ENCODE peak calls at places on chromosomes 3 and 15, in four cellular contexts. One of them, this sample, is unnamed.

GRCh38 chr3:131794766-131795381 is 239.9 kb downstream of the CPNE4 start:
- DNase-seq in dermis microvascular lymphatic vessel endothelial cell: peak
- DNase-seq in mucosa of descending colon: no peak
- DNase-seq in dorsolateral prefrontal cortex: peak
- DNase-seq in this sample: peak

GRCh38 chr3:62876064-62876463 is 848 bp upstream of the CADPS start:
- DNase-seq in dermis microvascular lymphatic vessel endothelial cell: peak
- DNase-seq in mucosa of descending colon: peak
- DNase-seq in dorsolateral prefrontal cortex: peak
- DNase-seq in this sample: peak

GRCh38 chr15:56244237-56244810 is 645 bp upstream of the RFX7 start:
- DNase-seq in dermis microvascular lymphatic vessel endothelial cell: peak
- DNase-seq in mucosa of descending colon: peak
- DNase-seq in dorsolateral prefrontal cortex: peak
- DNase-seq in this sample: peak

GRCh38 chr3:52388933-52389332 is 56.0 kb downstream of the SEMA3G start:
- DNase-seq in dermis microvascular lymphatic vessel endothelial cell: no peak
- DNase-seq in mucosa of descending colon: no peak
- DNase-seq in dorsolateral prefrontal cortex: no peak
- DNase-seq in this sample: no peak

GRCh38 chr3:156764761-156765160 is 61.4 kb upstream of the LEKR1 start:
- DNase-seq in dermis microvascular lymphatic vessel endothelial cell: peak
- DNase-seq in mucosa of descending colon: no peak
- DNase-seq in dorsolateral prefrontal cortex: no peak
- DNase-seq in this sample: no peak

GRCh38 chr15:69862540-69862939 is 235.2 kb downstream of the TLE3 start:
- DNase-seq in dermis microvascular lymphatic vessel endothelial cell: no peak
- DNase-seq in mucosa of descending colon: no peak
- DNase-seq in dorsolateral prefrontal cortex: no peak
- DNase-seq in this sample: no peak

GRCh38 chr3:70973558-70973957 is 610.0 kb downstream of the FOXP1 start:
- DNase-seq in dermis microvascular lymphatic vessel endothelial cell: no peak
- DNase-seq in mucosa of descending colon: no peak
- DNase-seq in dorsolateral prefrontal cortex: no peak
- DNase-seq in this sample: no peak

GRCh38 chr15:70875001-70875782 is 17.0 kb downstream of the THAP10 start:
- DNase-seq in dermis microvascular lymphatic vessel endothelial cell: peak
- DNase-seq in mucosa of descending colon: no peak
- DNase-seq in dorsolateral prefrontal cortex: no peak
- DNase-seq in this sample: no peak

GRCh38 chr3:174216948-174217718 is 642.0 kb upstream of the NAALADL2 start:
- DNase-seq in dermis microvascular lymphatic vessel endothelial cell: no peak
- DNase-seq in mucosa of descending colon: no peak
- DNase-seq in dorsolateral prefrontal cortex: no peak
- DNase-seq in this sample: no peak

GRCh38 chr15:48940508-48940907 is 23.2 kb downstream of the SHC4 start:
- DNase-seq in dermis microvascular lymphatic vessel endothelial cell: no peak
- DNase-seq in mucosa of descending colon: no peak
- DNase-seq in dorsolateral prefrontal cortex: no peak
- DNase-seq in this sample: no peak

GRCh38 chr3:99970198-99970597 is 144.1 kb downstream of the FILIP1L start:
- DNase-seq in dermis microvascular lymphatic vessel endothelial cell: no peak
- DNase-seq in mucosa of descending colon: no peak
- DNase-seq in dorsolateral prefrontal cortex: no peak
- DNase-seq in this sample: no peak

GRCh38 chr3:111047812-111048435 is 23.7 kb upstream of the NECTIN3 start:
- DNase-seq in dermis microvascular lymphatic vessel endothelial cell: no peak
- DNase-seq in mucosa of descending colon: no peak
- DNase-seq in dorsolateral prefrontal cortex: no peak
- DNase-seq in this sample: no peak

GRCh38 chr3:67558429-67558828 is 96.0 kb downstream of the SUCLG2 start:
- DNase-seq in dermis microvascular lymphatic vessel endothelial cell: no peak
- DNase-seq in mucosa of descending colon: no peak
- DNase-seq in dorsolateral prefrontal cortex: no peak
- DNase-seq in this sample: no peak

GRCh38 chr3:9915252-9916141 is 1.4 kb upstream of the IL17RC start:
- DNase-seq in dermis microvascular lymphatic vessel endothelial cell: peak
- DNase-seq in mucosa of descending colon: peak
- DNase-seq in dorsolateral prefrontal cortex: peak
- DNase-seq in this sample: peak

GRCh38 chr15:60370804-60371700 is 26.7 kb downstream of the ANXA2 start:
- DNase-seq in dermis microvascular lymphatic vessel endothelial cell: peak
- DNase-seq in mucosa of descending colon: peak
- DNase-seq in dorsolateral prefrontal cortex: peak
- DNase-seq in this sample: peak

GRCh38 chr3:21722768-21723167 is 28.2 kb downstream of the ZNF385D start:
- DNase-seq in dermis microvascular lymphatic vessel endothelial cell: no peak
- DNase-seq in mucosa of descending colon: no peak
- DNase-seq in dorsolateral prefrontal cortex: no peak
- DNase-seq in this sample: no peak

GRCh38 chr15:31802761-31803160 is 227.6 kb upstream of the CHRNA7 start:
- DNase-seq in dermis microvascular lymphatic vessel endothelial cell: no peak
- DNase-seq in mucosa of descending colon: no peak
- DNase-seq in dorsolateral prefrontal cortex: no peak
- DNase-seq in this sample: no peak

GRCh38 chr15:55319537-55320325 is 709 bp downstream of the PIGB start:
- DNase-seq in dermis microvascular lymphatic vessel endothelial cell: no peak
- DNase-seq in mucosa of descending colon: no peak
- DNase-seq in dorsolateral prefrontal cortex: no peak
- DNase-seq in this sample: peak

GRCh38 chr3:46422617-46423016 is 15.6 kb downstream of the CCRL2 start:
- DNase-seq in dermis microvascular lymphatic vessel endothelial cell: no peak
- DNase-seq in mucosa of descending colon: no peak
- DNase-seq in dorsolateral prefrontal cortex: no peak
- DNase-seq in this sample: no peak